ENCODE peak calls at places on chromosomes 13 and 19, in nine cellular contexts. Y is EH; J is GM12865; L is fibroblast of pulmonary artery; K is stimulated activated CD8-positive, alpha-beta memory T cell treated with anti-CD3 and anti-CD28 coated beads, Interleukin-15, amount 100 ng/mL, for 24 hours; H is NCI-H774; P is body of pancreas; R is HT-29; W is activated CD4-positive, CD25-positive, alpha-beta regulatory T cell. X is an unnamed sample.

GRCh38 chr19:5977222-5977784 is 637 bp downstream of the RANBP3 start:
- DNase-seq in K (no peak), P (no peak), W (no peak), L (no peak), J (no peak), Y (no peak), H (no peak), R (no peak), X (no peak)

GRCh38 chr19:18167975-18168645 is 5.5 kb upstream of the IFI30 start:
- DNase-seq in P (peak), K (no peak), J (peak), H (no peak), W (no peak), Y (peak), L (peak), R (peak), X (peak)

GRCh38 chr13:94351292-94352000 is 128.0 kb downstream of the DCT start:
- DNase-seq in J (no peak), K (no peak), H (no peak), W (no peak), L (peak), Y (peak), P (no peak), R (no peak), X (peak)

GRCh38 chr19:55340784-55341147 is 1.1 kb downstream of the KMT5C start:
- DNase-seq in H (no peak), K (no peak), P (peak), Y (no peak), R (peak), W (no peak), J (no peak), L (no peak), X (no peak)

GRCh38 chr19:41863209-41863931 is 3.3 kb downstream of the RPS19 start:
- DNase-seq in J (peak), K (no peak), H (no peak), L (no peak), R (no peak), W (no peak), Y (no peak), P (no peak), X (no peak)

GRCh38 chr13:102318233-102318632 is 83.6 kb downstream of the FGF14 start:
- DNase-seq in H (no peak), J (no peak), R (no peak), Y (no peak), K (no peak), L (no peak), W (no peak), P (no peak), X (no peak)

GRCh38 chr13:85080726-85081125 is 718.5 kb downstream of the SLITRK6 start:
- DNase-seq in L (no peak), W (no peak), J (no peak), K (no peak), Y (no peak), R (no peak), P (no peak), H (no peak), X (no peak)

GRCh38 chr19:31408460-31409124 is 59.4 kb upstream of the TSHZ3 start:
- DNase-seq in K (no peak), L (peak), W (no peak), Y (peak), J (no peak), H (no peak), P (no peak), R (no peak), X (no peak)

GRCh38 chr19:1027020-1027952 is 878 bp downstream of the CNN2 start:
- DNase-seq in W (no peak), R (peak), P (peak), H (no peak), J (peak), Y (peak), K (no peak), L (peak), X (peak)

GRCh38 chr19:43936219-43936618 is 1.1 kb upstream of the ZNF45 start:
- DNase-seq in H (no peak), L (no peak), R (peak), P (no peak), K (no peak), W (no peak), J (no peak), Y (no peak), X (no peak)

GRCh38 chr19:33628921-33629825 is 7.4 kb downstream of the CHST8 start:
- DNase-seq in W (no peak), H (no peak), R (no peak), K (no peak), L (no peak), Y (no peak), J (no peak), P (no peak), X (no peak)

GRCh38 chr19:15869109-15869555 is 28.7 kb downstream of the CYP4F2 start:
- DNase-seq in P (peak), W (no peak), K (no peak), J (peak), H (peak), L (peak), R (peak), Y (peak), X (peak)

GRCh38 chr19:39347332-39348227 is 5.4 kb downstream of the SAMD4B start:
- DNase-seq in P (no peak), Y (peak), R (no peak), H (no peak), W (no peak), L (no peak), J (no peak), K (no peak), X (no peak)

GRCh38 chr13:22110368-22110767 is 439.5 kb downstream of the FGF9 start:
- DNase-seq in W (no peak), R (no peak), J (no peak), P (peak), L (no peak), H (no peak), K (no peak), Y (no peak), X (no peak)

GRCh38 chr13:44406617-44407016 is 33.0 kb downstream of the SERP2 start:
- DNase-seq in Y (no peak), J (no peak), H (no peak), R (no peak), L (no peak), W (no peak), P (no peak), K (no peak), X (no peak)

X was measured in immature natural killer cell.